ENCODE peak calls at places on chromosomes 3 and 15, in ten cellular contexts. N is stomach, B is spleen, W is endodermal cell, S is left lung, F is heart left ventricle, Y is AG10803, G is epithelial cell of esophagus, K is kidney, X is fibroblast of lung. O is an unnamed sample.
A peak's percentile ranks its signal among the peaks of the same experiment; 100 is the strongest.

GRCh38 chr15:68987120-68987519 is 27.4 kb upstream of the NOX5 start:
- DNase-seq in N (no peak), B (no peak), W (no peak), S (no peak), F (no peak), Y (no peak), G (no peak), K (no peak), X (no peak), O (no peak)

GRCh38 chr15:87863152-87863551 is 393.4 kb downstream of the NTRK3 start:
- DNase-seq in N (no peak), B (no peak), W (peak; percentile 73), S (no peak), F (no peak), Y (no peak), G (no peak), K (no peak), X (no peak), O (peak; percentile 38)

GRCh38 chr3:102206506-102207145 is 228.2 kb upstream of the ZPLD1 start:
- DNase-seq in N (peak; percentile 46), B (no peak), W (no peak), S (peak; percentile 88), F (peak; percentile 67), Y (peak; percentile 95), G (peak; percentile 84), K (peak; percentile 88), X (peak; percentile 76), O (peak; percentile 79)

GRCh38 chr15:84715442-84716035 is 400 bp downstream of the SEC11A start:
- DNase-seq in N (peak; percentile 32), B (peak; percentile 82), W (peak; percentile 62), S (peak; percentile 45), F (peak; percentile 13), Y (peak; percentile 16), G (peak; percentile 58), K (peak; percentile 73), X (peak; percentile 56), O (peak; percentile 28)

GRCh38 chr3:159771865-159772611 is 216.6 kb upstream of the IL12A start:
- DNase-seq in N (no peak), B (no peak), W (no peak), S (no peak), F (no peak), Y (no peak), G (peak; percentile 66), K (no peak), X (no peak), O (no peak)

GRCh38 chr3:192750201-192750600 is 22.9 kb upstream of the FGF12 start:
- DNase-seq in N (no peak), B (no peak), W (peak; percentile 37), S (no peak), F (no peak), Y (no peak), G (no peak), K (no peak), X (no peak), O (no peak)

GRCh38 chr3:160982497-160982896 is 122.7 kb downstream of the B3GALNT1 start:
- DNase-seq in N (no peak), B (no peak), W (no peak), S (no peak), F (no peak), Y (no peak), G (no peak), K (no peak), X (no peak), O (no peak)

GRCh38 chr3:113557374-113557773 is 25.0 kb downstream of the SIDT1 start:
- DNase-seq in N (no peak), B (no peak), W (peak; percentile 56), S (no peak), F (no peak), Y (peak; percentile 32), G (peak; percentile 83), K (no peak), X (peak; percentile 39), O (peak; percentile 43)

GRCh38 chr3:88623709-88624108 is 473.9 kb downstream of the C3orf38 start:
- DNase-seq in N (no peak), B (no peak), W (no peak), S (no peak), F (no peak), Y (no peak), G (no peak), K (no peak), X (no peak), O (no peak)

GRCh38 chr3:88628901-88629300 is 478.5 kb upstream of the EPHA3 start:
- DNase-seq in N (no peak), B (no peak), W (no peak), S (no peak), F (no peak), Y (no peak), G (no peak), K (no peak), X (no peak), O (no peak)

GRCh38 chr3:88632226-88632625 is 475.2 kb upstream of the EPHA3 start:
- DNase-seq in N (no peak), B (no peak), W (no peak), S (no peak), F (no peak), Y (no peak), G (peak; percentile 5), K (no peak), X (no peak), O (no peak)

DNA sequence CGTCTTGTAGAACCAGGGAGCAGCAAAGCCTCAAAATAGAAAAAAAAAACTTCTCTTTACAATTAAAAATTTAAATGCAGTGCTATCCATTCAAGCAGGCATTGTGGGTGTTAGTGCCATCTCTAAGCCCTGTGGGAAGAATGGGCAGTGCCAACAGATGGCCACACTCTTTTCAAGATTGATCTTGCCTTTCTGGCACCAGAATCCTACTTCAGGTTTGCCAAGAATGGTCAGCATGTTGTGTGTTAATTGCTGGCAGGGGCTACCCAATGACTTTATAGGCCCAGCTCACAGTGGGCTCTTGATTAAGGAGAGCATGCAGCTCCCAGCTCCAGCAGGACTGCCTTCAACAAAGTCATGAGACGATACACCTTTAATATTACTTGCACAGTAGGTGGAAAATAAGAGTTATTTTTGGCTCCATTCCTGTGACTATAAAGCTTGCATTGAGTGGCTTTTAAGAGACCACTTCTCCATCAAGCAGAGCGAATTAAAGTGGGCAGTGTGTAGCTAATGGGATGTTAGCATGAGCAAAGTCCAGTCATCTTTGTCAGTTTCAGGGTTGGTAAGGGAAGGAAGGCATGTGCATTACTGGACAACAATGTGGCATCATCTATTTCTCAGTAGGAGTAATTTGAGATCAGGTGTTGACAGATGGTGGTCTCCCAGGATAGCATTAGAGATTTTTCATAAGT is 476.8 kb downstream of the C3orf38 start:
- DNase-seq in N (no peak), B (no peak), W (no peak), S (no peak), F (no peak), Y (no peak), G (no peak), K (no peak), X (no peak), O (no peak)
- H3K4me3 ChIP-seq in N (no peak overlapping the region), B (no peak overlapping the region), W (no peak overlapping the region), S (no peak overlapping the region), F (no peak overlapping the region), Y (no peak overlapping the region), G (no peak overlapping the region), K (no peak overlapping the region), X (no peak overlapping the region), O (no peak overlapping the region)

DNA sequence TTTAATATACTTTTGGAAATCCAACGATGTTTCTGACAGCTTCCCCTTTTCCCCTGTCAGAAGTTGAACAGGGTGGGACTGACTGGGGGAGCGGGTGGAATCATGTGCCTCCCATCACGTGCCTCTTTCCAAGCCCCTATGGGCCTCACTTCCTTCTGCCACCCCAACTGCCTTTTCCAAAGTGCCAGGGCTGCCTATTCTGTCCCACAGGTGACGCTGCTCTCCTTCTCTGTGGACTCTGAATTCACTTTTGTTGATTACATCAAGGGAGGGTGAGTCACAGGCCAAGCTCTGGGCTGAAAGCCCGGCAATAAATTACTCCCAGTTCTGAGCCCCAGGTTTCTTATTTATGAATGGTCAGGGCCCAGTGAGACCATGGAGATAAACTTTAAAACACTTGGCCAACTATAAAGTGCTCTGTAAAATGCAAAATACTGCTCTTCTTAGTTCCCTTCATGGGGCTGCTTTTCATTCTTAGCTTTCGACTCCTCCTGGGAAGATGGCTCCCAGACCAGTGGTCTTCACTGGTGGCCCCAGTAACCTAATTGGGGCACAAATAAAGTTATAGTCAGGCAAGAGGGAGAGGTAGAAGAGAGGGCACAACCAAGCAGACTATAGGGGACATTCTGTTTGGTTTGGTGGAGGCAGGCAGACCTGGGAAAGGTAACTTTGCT is 12.3 kb downstream of the CPNE9 start:
- DNase-seq in N (peak; percentile 76), B (no peak), W (no peak), S (peak; percentile 67), F (peak; percentile 70), Y (peak; percentile 83), G (peak; percentile 86), K (peak; percentile 81), X (peak; percentile 87), O (peak; percentile 93)
- TF ChIP-seq CTCF in N (peak; percentile 78), B (no peak), W (peak; percentile 45), S (peak; percentile 25), F (peak; percentile 63), Y (peak; percentile 97), G (peak; percentile 88), K (peak; percentile 67), X (peak; percentile 93), O (peak; percentile 99)

GRCh38 chr3:157159037-157159761 is 748 bp downstream of the CCNL1 start:
- DNase-seq in N (peak; percentile 64), B (peak; percentile 96), W (peak; percentile 88), S (peak; percentile 74), F (peak; percentile 63), Y (peak; percentile 46), G (peak; percentile 87), K (peak; percentile 91), X (peak; percentile 51), O (peak; percentile 58)

GRCh38 chr3:157155591-157155990 is 4.4 kb downstream of the CCNL1 start:
- DNase-seq in N (no peak), B (no peak), W (no peak), S (no peak), F (no peak), Y (no peak), G (no peak), K (no peak), X (no peak), O (no peak)

GRCh38 chr3:157154563-157155333 is 5.2 kb downstream of the CCNL1 start:
- DNase-seq in N (no peak), B (no peak), W (no peak), S (no peak), F (no peak), Y (no peak), G (no peak), K (no peak), X (no peak), O (no peak)

GRCh38 chr3:157157836-157158235 is 2.1 kb downstream of the CCNL1 start:
- DNase-seq in N (no peak), B (no peak), W (no peak), S (no peak), F (no peak), Y (no peak), G (no peak), K (no peak), X (no peak), O (no peak)

DNA sequence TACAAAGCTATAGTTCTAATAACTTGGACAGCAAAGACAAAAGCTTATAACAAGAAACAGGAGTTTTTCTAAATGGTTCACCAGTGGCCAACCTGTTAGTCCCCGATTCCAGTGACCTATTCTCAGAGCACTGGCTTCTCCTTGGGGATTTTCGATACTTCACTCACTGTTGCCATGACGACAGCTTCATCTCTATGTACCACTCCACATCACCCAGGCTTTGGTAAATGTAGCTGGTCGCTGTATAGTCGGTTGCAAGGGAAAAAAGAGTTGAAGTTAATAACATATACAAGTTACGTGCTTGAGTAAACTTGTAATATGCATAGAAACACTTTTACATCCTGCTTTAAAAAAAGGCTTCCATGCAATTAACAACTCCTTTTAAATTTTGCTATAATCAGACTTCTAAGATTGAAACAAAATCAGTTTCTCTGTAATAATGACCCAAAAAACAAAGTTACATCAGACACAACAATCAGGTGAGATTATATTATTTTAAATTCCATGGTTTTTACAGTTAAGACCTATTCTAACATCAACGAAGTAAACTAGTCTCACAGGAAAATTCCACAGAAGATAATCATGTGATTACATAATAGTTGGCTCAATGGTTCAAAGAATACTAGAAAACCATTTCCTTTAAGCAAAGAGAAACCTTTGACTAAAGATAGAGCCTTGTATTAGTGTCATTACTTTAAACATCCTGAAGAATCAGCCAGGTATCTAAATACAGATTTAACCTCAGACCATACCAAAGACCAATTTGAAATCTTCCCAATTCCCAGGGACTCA is 2.9 kb downstream of the CCNL1 start:
- DNase-seq in N (no peak), B (no peak), W (no peak), S (no peak), F (no peak), Y (peak; percentile 32), G (no peak), K (no peak), X (peak; percentile 40), O (peak; percentile 45)
- H3K4me3 ChIP-seq in N (peak overlapping the region; percentile 74), B (peak overlapping the region; percentile 87), W (peak overlapping the region; percentile 97), S (peak overlapping the region; percentile 7), F (peak overlapping the region; percentile 97), Y (peak overlapping the region; percentile 91), G (peak overlapping the region; percentile 94), K (peak overlapping the region; percentile 77), X (peak overlapping the region; percentile 99), O (peak overlapping the region; percentile 96)

GRCh38 chr3:78140274-78140673 is 1100.4 kb downstream of the ROBO2 start:
- DNase-seq in N (no peak), B (no peak), W (no peak), S (no peak), F (no peak), Y (no peak), G (no peak), K (no peak), X (peak; percentile 15), O (peak; percentile 11)
- TF ChIP-seq CTCF in N (no peak), B (no peak), W (no peak), S (no peak), F (no peak), Y (no peak), G (no peak), K (no peak), X (peak; percentile 7), O (peak; percentile 10)